ENCODE peak calls at places on chromosomes 2 and 18, in ten cellular contexts. D is neural progenitor cell, G is SK-N-SH, B is progenitor cell of endocrine pancreas, Z is fibroblast of pulmonary artery, A is dorsolateral prefrontal cortex, U is WTC11, S is lower leg skin, W is AG04450, M is AG09319. E is an unnamed sample.

GRCh38 chr18:35345460-35345921 is 1.3 kb upstream of the ZNF24 start:
- DNase-seq in D (peak), G (no peak), B (no peak), Z (peak), A (no peak), U (no peak), S (no peak), W (no peak), M (no peak), E (no peak)

GRCh38 chr18:908631-909621 is 4.3 kb downstream of the ADCYAP1 start:
- DNase-seq in D (peak), G (peak), B (no peak), Z (no peak), A (no peak), U (peak), S (no peak), W (no peak), M (no peak), E (peak)

GRCh38 chr2:17506736-17507616 is 11.3 kb downstream of the RAD51AP2 start:
- DNase-seq in D (no peak), G (no peak), B (no peak), Z (no peak), A (no peak), U (no peak), S (no peak), W (no peak), M (no peak), E (no peak)

GRCh38 chr2:135525786-135526185 is 5.2 kb downstream of the ZRANB3 start:
- DNase-seq in D (no peak), G (no peak), B (no peak), Z (no peak), A (no peak), U (no peak), S (no peak), W (no peak), M (no peak), E (no peak)

GRCh38 chr2:54776494-54776893 is 53.0 kb downstream of the EML6 start:
- DNase-seq in D (no peak), G (no peak), B (no peak), Z (peak), A (no peak), U (no peak), S (no peak), W (no peak), M (no peak), E (no peak)

GRCh38 chr2:175366814-175367213 is 185.3 kb upstream of the ATP5MC3 start:
- DNase-seq in D (peak), G (peak), B (peak), Z (peak), A (no peak), U (peak), S (no peak), W (no peak), M (peak), E (peak)

GRCh38 chr2:218010838-218011616 is 8.2 kb upstream of the TNS1 start:
- DNase-seq in D (no peak), G (peak), B (no peak), Z (peak), A (no peak), U (no peak), S (no peak), W (no peak), M (no peak), E (no peak)

GRCh38 chr2:183125659-183126341 is 1.6 kb downstream of the NUP35 start:
- DNase-seq in D (no peak), G (no peak), B (no peak), Z (no peak), A (no peak), U (no peak), S (no peak), W (no peak), M (no peak), E (no peak)

GRCh38 chr2:35614640-35615039 is 740.9 kb upstream of the CRIM1 start:
- DNase-seq in D (no peak), G (no peak), B (no peak), Z (no peak), A (no peak), U (no peak), S (no peak), W (no peak), M (no peak), E (no peak)

GRCh38 chr18:49101230-49101629 is 150.5 kb upstream of the SMAD7 start:
- DNase-seq in D (no peak), G (no peak), B (no peak), Z (no peak), A (no peak), U (no peak), S (no peak), W (no peak), M (no peak), E (no peak)

GRCh38 chr2:203579131-203579643 is 44.1 kb upstream of the RAPH1 start:
- DNase-seq in D (no peak), G (no peak), B (no peak), Z (peak), A (no peak), U (no peak), S (no peak), W (peak), M (no peak), E (no peak)

GRCh38 chr18:2508678-2509077 is 62.6 kb downstream of the METTL4 start:
- DNase-seq in D (no peak), G (no peak), B (no peak), Z (no peak), A (no peak), U (no peak), S (no peak), W (no peak), M (no peak), E (no peak)

GRCh38 chr2:101265893-101266499 is 13.3 kb downstream of the CNOT11 start:
- DNase-seq in D (no peak), G (no peak), B (no peak), Z (no peak), A (no peak), U (peak), S (peak), W (no peak), M (no peak), E (no peak)

GRCh38 chr2:120398051-120398960 is 52.4 kb downstream of the INHBB start:
- DNase-seq in D (no peak), G (no peak), B (no peak), Z (peak), A (no peak), U (no peak), S (peak), W (peak), M (peak), E (no peak)

GRCh38 chr2:105788670-105789290 is 44.1 kb downstream of the NCK2 start:
- DNase-seq in D (no peak), G (no peak), B (no peak), Z (no peak), A (no peak), U (no peak), S (peak), W (no peak), M (no peak), E (no peak)

GRCh38 chr2:43945439-43945838 is 50.4 kb downstream of the LRPPRC start:
- DNase-seq in D (no peak), G (no peak), B (no peak), Z (no peak), A (no peak), U (no peak), S (no peak), W (no peak), M (no peak), E (no peak)

GRCh38 chr18:46166261-46166970 is 62.2 kb downstream of the HAUS1 start:
- DNase-seq in D (no peak), G (no peak), B (no peak), Z (no peak), A (no peak), U (peak), S (no peak), W (no peak), M (no peak), E (no peak)
- TF ChIP-seq CTCF in D (no peak), G (no peak), B (no peak), Z (no peak), A (no peak), U (no peak), S (no peak), W (no peak), M (no peak), E (no peak)

DNA sequence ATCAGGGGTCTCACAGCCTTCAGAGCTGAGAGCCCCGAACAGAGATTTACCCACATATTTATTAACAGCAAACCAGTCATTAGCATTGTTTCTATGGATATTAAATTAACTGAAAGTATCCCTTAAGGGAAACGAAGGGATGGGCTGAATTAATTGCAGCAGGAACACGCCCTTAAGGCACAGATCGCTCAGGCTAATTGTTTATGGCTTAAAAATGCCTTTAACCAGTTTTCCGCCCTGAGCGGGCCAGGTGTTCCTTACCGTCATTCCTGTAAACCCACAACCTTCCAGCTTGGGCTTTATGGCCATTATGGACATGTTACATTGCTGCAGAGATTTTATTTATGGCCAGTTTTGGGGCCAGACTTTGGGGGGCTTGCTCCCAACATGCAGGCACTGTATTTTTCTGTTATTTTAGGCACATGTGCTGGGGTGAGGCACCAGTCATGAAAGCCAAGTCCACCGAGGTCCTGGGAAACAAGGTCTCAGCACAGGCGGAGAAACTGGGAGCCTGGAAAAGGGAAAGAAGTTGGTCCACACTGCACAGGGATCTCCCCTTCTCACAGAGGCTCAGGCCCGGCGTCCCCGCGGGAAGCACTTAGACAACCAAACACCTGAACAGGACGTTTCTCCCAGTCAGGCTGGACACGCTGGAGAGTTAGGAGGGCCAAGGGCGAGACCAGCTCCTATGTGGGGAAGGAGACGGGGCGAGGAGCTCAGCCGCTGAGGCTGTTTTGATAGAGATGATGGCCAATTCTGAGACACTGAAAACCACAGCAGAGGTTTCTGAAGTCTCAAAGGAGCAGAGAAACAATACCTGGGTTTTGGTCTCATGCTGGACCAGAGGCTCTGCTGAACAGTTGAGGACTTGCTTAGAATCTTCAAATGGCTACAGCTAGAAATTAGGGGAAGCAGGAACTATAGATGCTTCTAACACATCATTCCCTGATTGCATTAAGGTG is 86.7 kb downstream of the TMEM18 start:
- DNase-seq in D (no peak), G (no peak), B (no peak), Z (no peak), A (no peak), U (no peak), S (peak), W (no peak), M (no peak), E (no peak)
- TF ChIP-seq CTCF in D (no peak), G (no peak), B (no peak), Z (no peak), A (no peak), U (no peak), S (no peak), W (no peak), M (no peak), E (no peak)

GRCh38 chr2:125745514-125745913 is 910.4 kb upstream of the GYPC start:
- DNase-seq in D (peak), G (peak), B (peak), Z (peak), A (no peak), U (peak), S (no peak), W (no peak), M (no peak), E (peak)
- TF ChIP-seq CTCF in D (peak), G (peak), B (peak), Z (no peak), A (peak), U (no peak), S (no peak), W (no peak), M (no peak), E (no peak)

DNA sequence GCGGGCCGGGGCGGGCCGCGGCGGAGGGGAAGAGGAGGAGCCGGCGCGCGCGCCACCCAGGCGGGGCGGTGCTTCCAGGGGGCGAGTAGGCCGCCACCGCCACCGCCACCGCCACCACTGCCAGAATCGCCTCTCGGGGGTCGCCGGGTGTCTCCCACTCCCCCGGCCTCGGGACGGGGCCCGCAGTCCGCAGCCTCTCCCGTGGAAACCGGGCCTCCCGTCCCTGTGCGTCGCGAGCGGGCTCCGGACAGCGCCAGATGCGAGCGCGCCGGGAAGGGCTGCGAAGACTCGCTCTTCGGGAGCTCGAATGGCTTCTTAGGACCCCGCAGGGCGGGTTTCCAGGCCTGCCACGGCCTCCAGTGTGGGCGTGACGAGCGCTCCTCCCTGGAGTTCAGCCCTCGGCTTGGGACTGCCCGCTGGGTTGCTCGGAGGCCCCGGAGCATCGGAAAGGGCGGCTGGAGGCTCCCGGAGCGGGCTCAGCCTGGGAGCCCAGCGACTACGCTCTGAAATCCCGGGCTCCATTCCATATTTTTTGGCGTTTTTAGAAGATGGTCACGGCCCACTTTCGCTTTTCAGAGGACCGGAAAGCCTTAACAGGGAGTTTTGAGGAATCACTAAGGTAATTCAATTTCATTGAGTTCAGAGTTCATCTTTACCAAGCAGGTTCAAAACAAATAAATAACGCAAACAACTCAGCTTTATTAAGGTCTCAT is 391 bp upstream of the KDSR start:
- DNase-seq in D (peak), G (peak), B (peak), Z (peak), A (peak), U (peak), S (peak), W (peak), M (peak), E (peak)
- TF ChIP-seq CTCF in D (no peak), G (no peak), B (no peak), Z (no peak), A (peak), U (no peak), S (no peak), W (no peak), M (no peak), E (no peak)

GRCh38 chr18:40939636-40940035 is 1015.4 kb upstream of the PIK3C3 start:
- DNase-seq in D (peak), G (no peak), B (no peak), Z (no peak), A (no peak), U (no peak), S (no peak), W (no peak), M (no peak), E (no peak)

GRCh38 chr18:40937386-40937785 is 1017.6 kb upstream of the PIK3C3 start:
- DNase-seq in D (no peak), G (no peak), B (no peak), Z (peak), A (no peak), U (no peak), S (no peak), W (no peak), M (no peak), E (no peak)

GRCh38 chr18:40932862-40933261 is 1022.2 kb upstream of the PIK3C3 start:
- DNase-seq in D (no peak), G (no peak), B (no peak), Z (no peak), A (no peak), U (no peak), S (no peak), W (no peak), M (no peak), E (no peak)

GRCh38 chr18:40938615-40939014 is 1016.4 kb upstream of the PIK3C3 start:
- DNase-seq in D (no peak), G (no peak), B (no peak), Z (peak), A (no peak), U (no peak), S (no peak), W (no peak), M (no peak), E (no peak)

GRCh38 chr18:40935423-40935822 is 1019.6 kb upstream of the PIK3C3 start:
- DNase-seq in D (peak), G (no peak), B (no peak), Z (peak), A (no peak), U (no peak), S (no peak), W (no peak), M (no peak), E (peak)
- TF ChIP-seq CTCF in D (peak), G (peak), B (peak), Z (peak), A (peak), U (peak), S (no peak), W (peak), M (no peak), E (peak)

DNA sequence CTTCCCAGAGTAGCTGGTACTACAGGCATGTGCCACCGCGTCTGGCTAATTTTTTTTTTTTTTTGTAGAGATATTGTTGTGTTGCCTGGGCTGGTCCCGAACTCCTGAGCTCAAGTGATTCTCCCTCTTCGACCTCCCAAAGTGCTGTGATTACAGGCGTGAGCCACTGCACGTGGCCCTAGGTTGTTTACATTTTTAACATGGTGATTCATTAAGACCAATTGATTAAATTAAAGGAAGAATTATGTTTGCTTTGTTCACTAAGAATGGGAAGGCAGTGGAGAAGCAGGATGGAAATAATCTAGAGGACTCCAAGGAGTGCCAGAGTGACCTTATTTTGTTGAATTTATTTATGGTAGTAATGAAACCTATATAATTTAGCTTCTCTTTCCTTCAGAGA is 7.5 kb downstream of the LCLAT1 start:
- DNase-seq in D (no peak), G (no peak), B (no peak), Z (no peak), A (no peak), U (no peak), S (no peak), W (no peak), M (no peak), E (no peak)
- TF ChIP-seq CTCF in D (no peak), G (no peak), B (no peak), Z (no peak), A (no peak), U (no peak), S (no peak), W (no peak), M (no peak), E (no peak)

GRCh38 chr2:47088371-47089082 is 66.6 kb downstream of the STPG4 start:
- DNase-seq in D (no peak), G (peak), B (no peak), Z (peak), A (no peak), U (no peak), S (no peak), W (no peak), M (no peak), E (peak)
- TF ChIP-seq CTCF in D (peak), G (peak), B (no peak), Z (peak), A (no peak), U (no peak), S (no peak), W (peak), M (peak), E (peak)

GRCh38 chr2:158456309-158457066 is at the start of the genes CCDC148 and PKP4:
- DNase-seq in D (peak), G (peak), B (peak), Z (peak), A (peak), U (peak), S (peak), W (peak), M (peak), E (peak)
- TF ChIP-seq CTCF in D (peak), G (peak), B (no peak), Z (peak), A (peak), U (no peak), S (no peak), W (peak), M (no peak), E (no peak)

E was measured in endothelial cell.